ENCODE peak calls at places on chromosomes 1 and 21, in five cellular contexts. One of them, this sample, is unnamed.

GRCh38 chr1:156421062-156421938 is 52.3 kb downstream of the RHBG start:
- DNase-seq in astrocyte: peak; percentile 22
- DNase-seq in endothelial cell of umbilical vein: peak; percentile 62
- DNase-seq in cardiac fibroblast: peak; percentile 70
- DNase-seq in foreskin fibroblast: peak; percentile 41
- DNase-seq in this sample: peak; percentile 88

GRCh38 chr1:56099766-56100165 is 479.6 kb downstream of the PLPP3 start:
- DNase-seq in astrocyte: no peak
- DNase-seq in foreskin fibroblast: peak; percentile 40
- DNase-seq in endothelial cell of umbilical vein: no peak
- DNase-seq in cardiac fibroblast: no peak
- DNase-seq in this sample: no peak

GRCh38 chr1:154198756-154199562 is 7.1 kb upstream of the TPM3 start:
- DNase-seq in foreskin fibroblast: peak; percentile 45
- DNase-seq in endothelial cell of umbilical vein: peak; percentile 78
- DNase-seq in cardiac fibroblast: peak; percentile 76
- DNase-seq in astrocyte: peak; percentile 48
- DNase-seq in this sample: no peak

GRCh38 chr1:232383455-232384074 is 246.4 kb downstream of the SIPA1L2 start:
- DNase-seq in foreskin fibroblast: no peak
- DNase-seq in astrocyte: no peak
- DNase-seq in cardiac fibroblast: no peak
- DNase-seq in endothelial cell of umbilical vein: no peak
- DNase-seq in this sample: no peak

GRCh38 chr1:184483101-184483813 is 96.4 kb downstream of the C1orf21 start:
- DNase-seq in foreskin fibroblast: peak; percentile 66
- DNase-seq in cardiac fibroblast: peak; percentile 38
- DNase-seq in endothelial cell of umbilical vein: peak; percentile 22
- DNase-seq in astrocyte: peak; percentile 43
- DNase-seq in this sample: no peak

GRCh38 chr1:99441234-99442095 is 177.2 kb downstream of the PLPPR4 start:
- DNase-seq in endothelial cell of umbilical vein: peak; percentile 74
- DNase-seq in foreskin fibroblast: peak; percentile 13
- DNase-seq in cardiac fibroblast: peak; percentile 51
- DNase-seq in astrocyte: peak; percentile 84
- DNase-seq in this sample: no peak

GRCh38 chr1:81738902-81739301 is 61.8 kb upstream of the ADGRL2 start:
- DNase-seq in endothelial cell of umbilical vein: no peak
- DNase-seq in astrocyte: peak; percentile 12
- DNase-seq in foreskin fibroblast: no peak
- DNase-seq in cardiac fibroblast: no peak
- DNase-seq in this sample: no peak

GRCh38 chr1:2374260-2375155 is 16.8 kb downstream of the MORN1 start:
- DNase-seq in endothelial cell of umbilical vein: no peak
- DNase-seq in astrocyte: no peak
- DNase-seq in cardiac fibroblast: no peak
- DNase-seq in foreskin fibroblast: no peak
- DNase-seq in this sample: peak; percentile 50

GRCh38 chr1:27981146-27981545 is 21.4 kb downstream of the XKR8 start:
- DNase-seq in astrocyte: peak; percentile 53
- DNase-seq in endothelial cell of umbilical vein: no peak
- DNase-seq in cardiac fibroblast: no peak
- DNase-seq in foreskin fibroblast: no peak
- DNase-seq in this sample: no peak

GRCh38 chr21:34695434-34695833 is 26.6 kb downstream of the CLIC6 start:
- DNase-seq in cardiac fibroblast: no peak
- DNase-seq in astrocyte: no peak
- DNase-seq in endothelial cell of umbilical vein: no peak
- DNase-seq in foreskin fibroblast: no peak
- DNase-seq in this sample: no peak

GRCh38 chr1:20495661-20496060 is 9.7 kb upstream of the CAMK2N1 start:
- DNase-seq in cardiac fibroblast: no peak
- DNase-seq in astrocyte: no peak
- DNase-seq in endothelial cell of umbilical vein: no peak
- DNase-seq in foreskin fibroblast: no peak
- DNase-seq in this sample: no peak

GRCh38 chr1:62180649-62181048 is 14.0 kb upstream of the L1TD1 start:
- DNase-seq in endothelial cell of umbilical vein: no peak
- DNase-seq in foreskin fibroblast: no peak
- DNase-seq in astrocyte: no peak
- DNase-seq in cardiac fibroblast: no peak
- DNase-seq in this sample: no peak

GRCh38 chr1:107058245-107059032 is 2.0 kb downstream of the PRMT6 start:
- DNase-seq in astrocyte: no peak
- DNase-seq in cardiac fibroblast: no peak
- DNase-seq in endothelial cell of umbilical vein: no peak
- DNase-seq in foreskin fibroblast: no peak
- DNase-seq in this sample: no peak

GRCh38 chr1:119314001-119314796 is 54.4 kb upstream of the HAO2 start:
- DNase-seq in foreskin fibroblast: no peak
- DNase-seq in astrocyte: no peak
- DNase-seq in cardiac fibroblast: no peak
- DNase-seq in endothelial cell of umbilical vein: no peak
- DNase-seq in this sample: no peak

GRCh38 chr1:21931171-21932093 is 5.7 kb downstream of the HSPG2 start:
- DNase-seq in astrocyte: peak; percentile 91
- DNase-seq in cardiac fibroblast: peak; percentile 91
- DNase-seq in foreskin fibroblast: peak; percentile 88
- DNase-seq in endothelial cell of umbilical vein: peak; percentile 70
- DNase-seq in this sample: peak; percentile 77

GRCh38 chr1:75034376-75034775 is 99.8 kb upstream of the LHX8 start:
- DNase-seq in foreskin fibroblast: no peak
- DNase-seq in endothelial cell of umbilical vein: no peak
- DNase-seq in astrocyte: no peak
- DNase-seq in cardiac fibroblast: no peak
- DNase-seq in this sample: no peak

GRCh38 chr21:34305605-34306235 is 58.1 kb upstream of the KCNE2 start:
- DNase-seq in astrocyte: no peak
- DNase-seq in endothelial cell of umbilical vein: no peak
- DNase-seq in cardiac fibroblast: no peak
- DNase-seq in foreskin fibroblast: no peak
- DNase-seq in this sample: no peak

GRCh38 chr1:92043621-92044020 is 13.8 kb downstream of the EPHX4 start:
- DNase-seq in cardiac fibroblast: no peak
- DNase-seq in endothelial cell of umbilical vein: no peak
- DNase-seq in foreskin fibroblast: no peak
- DNase-seq in astrocyte: no peak
- DNase-seq in this sample: no peak

GRCh38 chr21:27476696-27477095 is 509.8 kb upstream of the ADAMTS5 start:
- DNase-seq in foreskin fibroblast: peak; percentile 33
- DNase-seq in cardiac fibroblast: peak; percentile 68
- DNase-seq in endothelial cell of umbilical vein: peak; percentile 28
- DNase-seq in astrocyte: no peak
- DNase-seq in this sample: no peak

GRCh38 chr1:1628656-1629429 is 3.1 kb upstream of the MMP23B start:
- DNase-seq in astrocyte: no peak
- DNase-seq in endothelial cell of umbilical vein: no peak
- DNase-seq in cardiac fibroblast: no peak
- DNase-seq in foreskin fibroblast: no peak
- DNase-seq in this sample: peak; percentile 90

GRCh38 chr1:44292641-44293040 is 62.4 kb downstream of the ERI3 start:
- DNase-seq in endothelial cell of umbilical vein: no peak
- DNase-seq in foreskin fibroblast: no peak
- DNase-seq in cardiac fibroblast: no peak
- DNase-seq in astrocyte: no peak
- DNase-seq in this sample: no peak

GRCh38 chr1:148166558-148167492 is 14.7 kb upstream of the NBPF11 start:
- DNase-seq in endothelial cell of umbilical vein: no peak
- DNase-seq in astrocyte: no peak
- DNase-seq in foreskin fibroblast: no peak
- DNase-seq in cardiac fibroblast: no peak
- DNase-seq in this sample: no peak

GRCh38 chr1:89610457-89610991 is 22.4 kb upstream of the LRRC8C start:
- DNase-seq in astrocyte: no peak
- DNase-seq in foreskin fibroblast: no peak
- DNase-seq in cardiac fibroblast: no peak
- DNase-seq in endothelial cell of umbilical vein: no peak
- DNase-seq in this sample: peak; percentile 79

DNA sequence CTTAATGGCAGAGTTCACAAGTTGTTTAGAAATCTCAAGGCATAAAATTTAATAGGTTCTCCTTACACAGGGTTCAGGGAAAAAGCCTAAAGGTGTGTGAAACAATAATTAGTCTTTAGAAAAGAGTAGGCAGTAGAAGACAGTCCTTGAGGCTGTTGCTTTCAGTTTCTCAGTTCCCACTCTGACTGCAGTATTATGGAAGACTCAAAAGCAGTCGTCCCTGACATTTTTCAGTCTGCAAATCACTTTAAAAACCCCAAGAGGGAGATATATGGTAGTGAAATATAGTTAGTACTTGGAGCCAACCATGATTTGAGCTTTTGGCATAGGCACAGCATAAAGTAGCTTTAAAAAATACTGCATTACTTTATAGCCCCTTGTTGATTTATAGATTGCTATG is 299.7 kb downstream of the OLFM3 start:
- DNase-seq in endothelial cell of umbilical vein: peak; percentile 5
- DNase-seq in cardiac fibroblast: peak; percentile 25
- DNase-seq in astrocyte: no peak
- DNase-seq in foreskin fibroblast: no peak
- DNase-seq in this sample: no peak
- TF ChIP-seq CTCF in endothelial cell of umbilical vein: no peak
- TF ChIP-seq CTCF in cardiac fibroblast: no peak
- TF ChIP-seq CTCF in astrocyte: no peak
- TF ChIP-seq CTCF in foreskin fibroblast: no peak
- TF ChIP-seq CTCF in this sample: no peak

DNA sequence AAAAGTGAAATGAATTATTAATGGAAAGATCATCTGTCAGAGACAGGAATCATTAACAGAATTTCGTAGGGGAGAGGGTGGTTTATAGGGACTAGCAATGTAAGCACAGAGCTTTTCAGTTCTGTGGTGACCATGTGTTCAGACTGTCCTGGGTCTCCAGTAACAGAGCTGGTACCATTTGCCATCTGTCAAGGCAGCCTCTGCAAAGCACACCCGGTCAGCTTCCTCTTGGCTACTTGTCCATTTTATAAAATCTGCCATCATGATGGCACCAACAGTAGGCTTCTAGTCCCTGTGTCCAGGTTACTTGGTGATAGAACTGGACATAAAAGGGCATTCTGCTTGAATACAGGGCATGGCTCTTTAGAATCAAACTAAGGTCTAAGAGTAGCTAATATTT is 36.1 kb downstream of the LPAR3 start:
- DNase-seq in cardiac fibroblast: no peak
- DNase-seq in endothelial cell of umbilical vein: no peak
- DNase-seq in astrocyte: no peak
- DNase-seq in foreskin fibroblast: no peak
- DNase-seq in this sample: no peak
- TF ChIP-seq CTCF in cardiac fibroblast: no peak
- TF ChIP-seq CTCF in endothelial cell of umbilical vein: no peak
- TF ChIP-seq CTCF in astrocyte: no peak
- TF ChIP-seq CTCF in foreskin fibroblast: no peak
- TF ChIP-seq CTCF in this sample: no peak

DNA sequence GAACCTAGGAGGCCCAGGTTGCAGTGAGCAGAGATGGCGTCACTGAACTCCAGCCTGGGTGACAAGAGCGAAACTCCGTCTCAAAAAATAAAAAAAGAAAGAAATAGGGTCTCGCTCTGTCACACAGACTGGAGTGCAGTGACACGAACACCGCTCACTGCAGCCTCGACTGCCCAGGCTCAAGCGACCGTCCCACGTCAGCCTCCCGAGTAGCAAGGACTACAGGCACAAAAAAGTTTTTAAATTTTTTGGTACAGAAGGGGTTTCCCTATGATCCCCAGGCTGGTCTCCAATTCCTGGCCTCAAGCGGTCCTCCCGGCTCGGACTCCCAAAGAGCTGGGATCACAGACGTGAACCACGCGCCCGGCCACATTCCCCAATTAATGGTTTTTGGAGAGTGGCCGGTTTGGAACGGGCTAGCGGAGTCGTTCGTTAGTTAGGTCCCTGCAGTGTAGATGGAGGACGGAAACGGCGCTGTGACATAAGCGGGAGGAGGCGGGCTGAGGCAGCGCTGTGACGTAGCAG is 611 bp upstream of the GUK1 start:
- DNase-seq in astrocyte: no peak
- DNase-seq in cardiac fibroblast: no peak
- DNase-seq in foreskin fibroblast: no peak
- DNase-seq in endothelial cell of umbilical vein: no peak
- DNase-seq in this sample: no peak
- TF ChIP-seq CTCF in astrocyte: no peak
- TF ChIP-seq CTCF in cardiac fibroblast: no peak
- TF ChIP-seq CTCF in foreskin fibroblast: no peak
- TF ChIP-seq CTCF in endothelial cell of umbilical vein: no peak
- TF ChIP-seq CTCF in this sample: no peak

DNA sequence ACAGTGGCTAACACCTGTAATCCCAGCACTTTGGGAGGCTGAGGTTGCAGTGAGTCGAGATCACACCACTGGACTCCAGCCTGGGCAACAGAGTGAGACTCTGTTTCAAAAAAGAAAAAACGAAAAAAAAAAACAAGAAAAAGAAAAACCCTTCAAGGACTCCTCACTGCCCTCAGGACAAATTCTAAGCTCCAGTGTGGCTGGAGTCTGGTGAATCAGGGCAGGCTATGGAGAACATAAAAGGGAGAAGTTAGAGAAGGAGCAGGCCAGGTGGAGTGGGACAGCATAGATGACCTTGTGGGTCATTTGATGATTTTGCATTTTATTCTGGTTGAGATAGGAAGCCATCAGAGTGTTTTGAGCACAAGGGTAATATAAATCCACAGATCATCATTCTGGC is 12.5 kb upstream of the UAP1 start:
- DNase-seq in cardiac fibroblast: no peak
- DNase-seq in endothelial cell of umbilical vein: no peak
- DNase-seq in astrocyte: no peak
- DNase-seq in foreskin fibroblast: no peak
- DNase-seq in this sample: no peak
- TF ChIP-seq CTCF in cardiac fibroblast: no peak
- TF ChIP-seq CTCF in endothelial cell of umbilical vein: no peak
- TF ChIP-seq CTCF in astrocyte: no peak
- TF ChIP-seq CTCF in foreskin fibroblast: no peak
- TF ChIP-seq CTCF in this sample: no peak

GRCh38 chr1:5119496-5120234 is 465.3 kb downstream of the AJAP1 start:
- DNase-seq in endothelial cell of umbilical vein: no peak
- DNase-seq in foreskin fibroblast: no peak
- DNase-seq in cardiac fibroblast: no peak
- DNase-seq in astrocyte: no peak
- DNase-seq in this sample: no peak
- TF ChIP-seq CTCF in endothelial cell of umbilical vein: no peak
- TF ChIP-seq CTCF in foreskin fibroblast: no peak
- TF ChIP-seq CTCF in cardiac fibroblast: no peak
- TF ChIP-seq CTCF in astrocyte: no peak
- TF ChIP-seq CTCF in this sample: no peak

This sample was measured in spleen.